ENCODE peak calls at places on chromosome 21, in eight cellular contexts. R is CD8-positive, alpha-beta T cell; S is hepatocyte; U is tibial nerve; Q is OCI-LY7; P is heart right ventricle; W is NT2/D1; Z is heart left ventricle. I is an unnamed sample.

GRCh38 chr21:25934771-25935224 is 200.0 kb downstream of the GABPA start:
- DNase-seq in S (peak; percentile 27), U (peak; percentile 43), Q (no peak), P (peak; percentile 55), R (no peak), Z (peak; percentile 81), W (no peak), I (peak; percentile 69)

GRCh38 chr21:16305686-16306085 is 575.9 kb downstream of the USP25 start:
- DNase-seq in Q (no peak), U (no peak), W (no peak), Z (no peak), S (no peak), P (no peak), R (no peak), I (no peak)

GRCh38 chr21:42578761-42579415 is 65.2 kb downstream of the SLC37A1 start:
- DNase-seq in W (no peak), U (no peak), Q (no peak), R (no peak), S (no peak), P (peak; percentile 49), Z (peak; percentile 43), I (no peak)

GRCh38 chr21:34762761-34763160 is 94.0 kb downstream of the CLIC6 start:
- DNase-seq in U (no peak), P (no peak), Q (no peak), W (no peak), S (no peak), R (no peak), Z (no peak), I (no peak)

GRCh38 chr21:42775891-42776290 is 103.4 kb downstream of the WDR4 start:
- DNase-seq in Z (no peak), W (no peak), P (no peak), Q (no peak), S (no peak), U (no peak), R (no peak), I (no peak)

GRCh38 chr21:30733026-30733425 is 14.0 kb downstream of the KRTAP21-2 start:
- DNase-seq in P (no peak), U (no peak), Q (no peak), R (no peak), S (no peak), Z (no peak), W (no peak), I (no peak)

GRCh38 chr21:29433366-29434059 is 134.8 kb downstream of the BACH1 start:
- DNase-seq in U (no peak), W (no peak), S (peak; percentile 6), Q (no peak), P (no peak), Z (no peak), R (no peak), I (no peak)

GRCh38 chr21:15967661-15968060 is 237.9 kb downstream of the USP25 start:
- DNase-seq in R (no peak), P (no peak), Z (no peak), S (no peak), Q (no peak), U (no peak), W (peak; percentile 49), I (no peak)

GRCh38 chr21:34845521-34846213 is 176.9 kb downstream of the CLIC6 start:
- DNase-seq in S (peak; percentile 61), W (no peak), Z (no peak), U (no peak), R (no peak), Q (peak; percentile 16), P (no peak), I (peak; percentile 80)

GRCh38 chr21:34900376-34900775 is 148.7 kb downstream of the RUNX1 start:
- DNase-seq in S (peak; percentile 37), W (no peak), P (no peak), Z (no peak), Q (no peak), R (no peak), U (no peak), I (no peak)

GRCh38 chr21:31403596-31404333 is 59.7 kb upstream of the TIAM1 start:
- DNase-seq in P (no peak), Q (no peak), W (no peak), S (no peak), Z (no peak), R (no peak), U (no peak), I (no peak)

GRCh38 chr21:16116798-16117197 is 387.0 kb downstream of the USP25 start:
- DNase-seq in R (no peak), P (no peak), Z (no peak), U (no peak), S (no peak), Q (no peak), W (no peak), I (no peak)

GRCh38 chr21:29077651-29078090 is 4.2 kb upstream of the CCT8 start:
- DNase-seq in Z (no peak), S (no peak), U (no peak), P (no peak), Q (peak; percentile 59), R (no peak), W (no peak), I (peak; percentile 77)

GRCh38 chr21:29078884-29079765 is 5.7 kb upstream of the CCT8 start:
- DNase-seq in Z (no peak), S (no peak), P (no peak), R (peak; percentile 36), W (no peak), U (no peak), Q (peak; percentile 66), I (peak; percentile 82)

GRCh38 chr21:42311160-42311559 is 4.0 kb downstream of the TFF3 start:
- DNase-seq in U (no peak), W (no peak), Z (no peak), R (no peak), P (no peak), Q (no peak), S (no peak), I (no peak)

GRCh38 chr21:42997053-42997452 is 22.7 kb downstream of the PKNOX1 start:
- DNase-seq in R (no peak), W (no peak), Q (no peak), U (no peak), P (peak; percentile 36), S (peak; percentile 60), Z (peak; percentile 71), I (no peak)

GRCh38 chr21:29192999-29193563 is 62.6 kb downstream of the MAP3K7CL start:
- DNase-seq in Q (no peak), P (peak; percentile 21), Z (peak; percentile 63), R (no peak), S (no peak), W (peak; percentile 61), U (no peak), I (no peak)

GRCh38 chr21:17658931-17659330 is 46.2 kb upstream of the BTG3 start:
- DNase-seq in U (no peak), Q (no peak), Z (no peak), S (no peak), P (no peak), R (no peak), W (no peak), I (no peak)

GRCh38 chr21:24310780-24311179 is 1296.5 kb downstream of the MRPL39 start:
- DNase-seq in S (no peak), Q (no peak), U (no peak), R (no peak), W (no peak), P (no peak), Z (no peak), I (no peak)

GRCh38 chr21:45786660-45787059 is 143.1 kb downstream of the PCBP3 start:
- DNase-seq in R (no peak), U (no peak), Z (no peak), W (no peak), Q (no peak), P (no peak), S (no peak), I (no peak)
- H3K4me3 ChIP-seq in R (no peak overlapping the region), U (no peak overlapping the region), Z (no peak overlapping the region), W (no peak overlapping the region), Q (no peak overlapping the region), P (no peak overlapping the region), S (no peak overlapping the region), I (no peak overlapping the region)

DNA sequence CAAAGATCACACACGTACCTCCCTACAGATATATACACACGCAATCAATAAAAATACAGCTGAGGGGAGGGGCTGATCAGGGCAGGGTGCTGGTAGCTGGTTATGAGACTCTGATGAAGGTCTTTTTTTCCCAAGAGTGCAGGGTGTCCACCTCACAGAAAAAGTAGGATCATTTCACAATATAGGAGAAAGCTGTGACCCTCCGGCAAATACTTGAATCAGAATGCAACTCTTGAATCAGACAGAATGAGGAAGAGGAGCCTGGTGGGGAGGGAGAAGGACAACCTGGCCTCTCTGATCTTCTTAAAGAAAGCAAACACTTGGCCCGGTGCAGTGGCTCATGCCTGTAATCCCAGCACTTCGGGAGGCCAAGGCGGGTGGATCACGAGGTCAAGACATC is 269.3 kb downstream of the PCP4 start:
- DNase-seq in U (no peak), P (no peak), Q (no peak), W (no peak), S (no peak), Z (no peak), R (no peak), I (no peak)
- H3K4me3 ChIP-seq in U (no peak overlapping the region), P (no peak overlapping the region), Q (no peak overlapping the region), W (no peak overlapping the region), S (no peak overlapping the region), Z (no peak overlapping the region), R (no peak overlapping the region), I (no peak overlapping the region)

GRCh38 chr21:33587792-33588484 is 546 bp downstream of the DONSON start:
- DNase-seq in U (no peak), P (peak; percentile 30), Z (peak; percentile 48), R (no peak), W (peak; percentile 25), Q (peak; percentile 57), S (peak; percentile 64), I (peak; percentile 61)

GRCh38 chr21:33584455-33584854 is 4.0 kb downstream of the DONSON start:
- DNase-seq in R (no peak), Z (no peak), S (no peak), Q (no peak), W (no peak), P (no peak), U (no peak), I (no peak)

GRCh38 chr21:33588485-33589335 is at the start of gene DONSON:
- DNase-seq in Z (peak; percentile 93), U (peak; percentile 68), Q (peak; percentile 90), W (peak; percentile 76), P (peak; percentile 94), S (peak; percentile 96), R (peak; percentile 81), I (peak; percentile 92)

GRCh38 chr21:33586927-33587326 is 1.6 kb downstream of the DONSON start:
- DNase-seq in P (no peak), Q (no peak), Z (no peak), R (no peak), U (no peak), W (no peak), S (no peak), I (no peak)
- H3K4me3 ChIP-seq in P (no peak overlapping the region), Q (peak overlapping the region; percentile 83), Z (no peak overlapping the region), R (no peak overlapping the region), U (no peak overlapping the region), W (no peak overlapping the region), S (no peak overlapping the region), I (peak overlapping the region; percentile 72)

DNA sequence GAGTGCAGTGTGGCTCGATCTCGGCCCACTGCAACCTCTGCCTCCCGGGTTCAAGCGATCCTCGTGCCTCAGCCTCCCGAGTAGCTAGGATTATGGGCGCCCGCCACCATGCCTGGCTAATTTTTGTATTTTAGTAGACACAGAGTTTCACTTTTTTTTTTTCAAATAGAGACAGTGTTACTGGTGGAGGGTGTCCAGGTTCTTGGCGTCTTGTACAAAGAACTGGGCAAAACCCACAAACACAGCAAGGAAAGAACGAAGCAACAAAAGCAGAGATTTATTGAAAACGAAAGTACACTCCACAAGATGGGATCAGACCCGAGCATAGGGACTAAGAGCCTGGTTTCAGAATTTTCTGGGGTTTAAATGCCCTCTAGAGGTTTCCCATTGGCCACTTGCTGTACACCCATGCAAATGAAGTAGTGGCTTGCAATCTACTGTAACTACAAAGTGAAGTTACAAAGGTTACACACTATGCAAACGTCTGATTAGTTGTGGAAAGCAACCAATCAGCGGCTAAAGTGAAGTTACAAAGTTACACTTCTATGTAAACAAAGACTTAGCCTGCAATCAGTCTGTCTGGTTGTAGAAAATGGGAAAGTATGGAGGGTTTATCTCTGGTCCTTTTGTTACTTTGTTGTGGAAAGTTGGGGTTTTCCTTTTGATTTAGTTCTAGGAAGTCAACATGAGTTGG is 199.1 kb downstream of the DYRK1A start:
- DNase-seq in S (peak; percentile 62), U (no peak), Z (no peak), Q (no peak), P (no peak), R (no peak), W (no peak), I (no peak)
- H3K4me3 ChIP-seq in S (no peak overlapping the region), U (no peak overlapping the region), Z (no peak overlapping the region), Q (no peak overlapping the region), P (no peak overlapping the region), R (no peak overlapping the region), W (no peak overlapping the region), I (no peak overlapping the region)

I was measured in GM12865.